ENCODE peak calls at places on chromosomes 12 and 14, in nine cellular contexts. S is stimulated activated CD4-positive, alpha-beta T cell treated with anti-CD3 and anti-CD28 coated beads, TNF-alpha, amount 100 ng/mL, for 4 hours; P is HFF-Myc; C is NCI-H748 treated with DMSO at 0.1 percent for 48 hours; W is kidney tubule cell; N is T1000; D is T-cell; A is GM04503; B is GM12878. G is an unnamed sample.

GRCh38 chr12:15364221-15365170 is 42.2 kb downstream of the PTPRO start:
- DNase-seq in S (no peak), P (no peak), C (peak; percentile 61), W (no peak), N (no peak), D (no peak), A (no peak), B (no peak), G (no peak)

GRCh38 chr12:47343684-47344567 is 264.2 kb upstream of the AMIGO2 start:
- DNase-seq in S (no peak), P (peak; percentile 21), C (no peak), W (peak; percentile 7), N (no peak), D (no peak), A (peak; percentile 4), B (no peak), G (no peak)

GRCh38 chr12:108731866-108732461 is 646 bp upstream of the CORO1C start:
- DNase-seq in S (peak; percentile 95), P (peak; percentile 95), C (peak; percentile 95), W (peak; percentile 97), N (peak; percentile 97), D (peak; percentile 92), A (peak; percentile 77), B (peak; percentile 87), G (peak; percentile 100)

GRCh38 chr14:100540926-100541620 is 46.1 kb downstream of the BEGAIN start:
- DNase-seq in S (no peak), P (no peak), C (no peak), W (no peak), N (no peak), D (no peak), A (no peak), B (no peak), G (peak; percentile 82)

GRCh38 chr12:47736877-47737676 is 11.8 kb upstream of the ENDOU start:
- DNase-seq in S (no peak), P (peak; percentile 66), C (no peak), W (no peak), N (no peak), D (no peak), A (peak; percentile 69), B (no peak), G (peak; percentile 93)

GRCh38 chr12:70607107-70607506 is 30.1 kb downstream of the PTPRB start:
- DNase-seq in S (no peak), P (no peak), C (no peak), W (no peak), N (no peak), D (no peak), A (no peak), B (no peak), G (no peak)

GRCh38 chr14:96090441-96091148 is 51.4 kb downstream of the C14orf132 start:
- DNase-seq in S (no peak), P (no peak), C (peak; percentile 40), W (no peak), N (peak; percentile 62), D (no peak), A (no peak), B (no peak), G (peak; percentile 59)

GRCh38 chr12:120000556-120000955 is 11.5 kb downstream of the BICDL1 start:
- DNase-seq in S (no peak), P (no peak), C (no peak), W (no peak), N (no peak), D (no peak), A (no peak), B (no peak), G (no peak)

GRCh38 chr12:28958553-28959195 is 190.4 kb upstream of the FAR2 start:
- DNase-seq in S (no peak), P (no peak), C (no peak), W (peak; percentile 44), N (no peak), D (no peak), A (no peak), B (no peak), G (no peak)

GRCh38 chr12:103928736-103929050 is 1.5 kb upstream of the HSP90B1 start:
- DNase-seq in S (no peak), P (no peak), C (no peak), W (peak; percentile 11), N (no peak), D (peak; percentile 67), A (no peak), B (peak; percentile 80), G (no peak)

GRCh38 chr14:94164685-94165431 is 9.3 kb upstream of the PPP4R4 start:
- DNase-seq in S (no peak), P (no peak), C (no peak), W (no peak), N (no peak), D (no peak), A (no peak), B (no peak), G (no peak)